ENCODE peak calls at places on chromosomes 7 and 10, in four cellular contexts. T is neural progenitor cell, B is GM23338, D is GM23248. K is an unnamed sample.

GRCh38 chr10:44950326-44951225 is 9.0 kb upstream of the RASSF4 start:
- DNase-seq in B (no peak), T (no peak), D (no peak), K (no peak)

GRCh38 chr7:87038993-87039716 is 20.3 kb downstream of the ELAPOR2 start:
- DNase-seq in B (no peak), T (no peak), D (no peak), K (no peak)

GRCh38 chr7:144842377-144842851 is 6.6 kb upstream of the TPK1 start:
- DNase-seq in D (no peak), T (peak; percentile 66), B (peak; percentile 67), K (peak; percentile 27)

GRCh38 chr10:13056461-13057077 is 43.4 kb upstream of the OPTN start:
- DNase-seq in T (peak; percentile 50), D (peak; percentile 5), B (peak; percentile 35), K (no peak)

GRCh38 chr7:1936531-1937251 is 266.6 kb downstream of the ELFN1 start:
- DNase-seq in B (no peak), D (no peak), T (no peak), K (no peak)

GRCh38 chr10:101961591-101962498 is 94.1 kb downstream of the ARMH3 start:
- DNase-seq in D (peak; percentile 78), B (no peak), T (no peak), K (no peak)

GRCh38 chr10:128952856-128953255 is 514.2 kb upstream of the MGMT start:
- DNase-seq in B (no peak), T (no peak), D (no peak), K (peak; percentile 19)

GRCh38 chr10:89419548-89419947 is 5.2 kb downstream of the IFIT5 start:
- DNase-seq in D (peak; percentile 66), B (peak; percentile 59), T (no peak), K (no peak)

GRCh38 chr10:47094636-47095035 is 183.4 kb downstream of the PTPN20 start:
- DNase-seq in B (no peak), T (no peak), D (no peak), K (no peak)

GRCh38 chr7:125492521-125492920 is 562.9 kb upstream of the POT1 start:
- DNase-seq in D (no peak), T (no peak), B (no peak), K (no peak)

GRCh38 chr7:70599446-70600190 is 532.3 kb upstream of the GALNT17 start:
- DNase-seq in B (peak; percentile 40), T (no peak), D (no peak), K (no peak)

GRCh38 chr7:139732471-139733167 is 45.2 kb downstream of the HIPK2 start:
- DNase-seq in T (no peak), B (no peak), D (no peak), K (no peak)

GRCh38 chr7:48046458-48046857 is 11.1 kb downstream of the C7orf57 start:
- DNase-seq in B (peak; percentile 10), T (no peak), D (no peak), K (no peak)

GRCh38 chr7:34759477-34760125 is 101.6 kb downstream of the NPSR1 start:
- DNase-seq in B (peak; percentile 81), T (peak; percentile 63), D (peak; percentile 58), K (peak; percentile 42)

GRCh38 chr7:2109936-2110585 is 122.7 kb downstream of the MAD1L1 start:
- DNase-seq in T (no peak), D (peak; percentile 97), B (no peak), K (no peak)

GRCh38 chr10:88186335-88186734 is 322.9 kb downstream of the PTEN start:
- DNase-seq in B (no peak), D (peak; percentile 95), T (no peak), K (no peak)

GRCh38 chr7:3128857-3129256 is 85.2 kb upstream of the CARD11 start:
- DNase-seq in B (no peak), D (no peak), T (no peak), K (no peak)

GRCh38 chr10:131248376-131249165 is 63.0 kb downstream of the TCERG1L start:
- DNase-seq in D (no peak), B (no peak), T (no peak), K (no peak)

GRCh38 chr7:29565186-29565540 is 1.5 kb downstream of the PRR15 start:
- DNase-seq in B (peak; percentile 16), T (no peak), D (peak; percentile 60), K (no peak)

GRCh38 chr10:20742737-20743136 is 154.4 kb downstream of the NEBL start:
- DNase-seq in D (no peak), T (no peak), B (no peak), K (no peak)

GRCh38 chr10:116752969-116753665 is 10.8 kb upstream of the HSPA12A start:
- DNase-seq in B (no peak), T (no peak), D (no peak), K (no peak)

GRCh38 chr7:29464693-29465092 is 98.9 kb upstream of the PRR15 start:
- DNase-seq in T (no peak), B (no peak), D (no peak), K (no peak)

GRCh38 chr10:77248104-77248503 is 389.5 kb downstream of the KCNMA1 start:
- DNase-seq in T (peak; percentile 31), B (peak; percentile 71), D (no peak), K (no peak)

DNA sequence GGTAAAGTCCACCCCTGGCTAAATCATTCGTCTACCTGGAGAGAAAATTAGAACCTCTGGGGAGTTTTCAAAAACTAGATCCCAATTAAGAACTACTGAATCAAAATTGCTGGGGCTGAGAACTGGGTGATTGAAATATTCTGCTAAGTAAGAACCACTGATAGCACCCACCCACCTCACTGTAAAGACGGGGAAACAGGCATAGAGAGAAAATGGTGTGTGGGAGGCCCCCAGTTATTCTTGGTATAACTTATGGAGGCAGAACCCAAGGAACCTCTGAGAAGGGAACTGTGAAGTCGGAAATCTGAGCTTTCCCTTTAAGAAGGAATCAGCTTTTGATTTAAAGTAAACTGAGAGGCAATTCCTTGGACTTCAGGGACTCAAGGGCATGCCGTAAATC is 53.1 kb downstream of the PRKAG2 start:
- DNase-seq in T (no peak), B (no peak), D (no peak), K (no peak)
- H3K27ac ChIP-seq in T (no peak overlapping the region), B (no peak overlapping the region), D (no peak overlapping the region), K (no peak overlapping the region)

GRCh38 chr7:5699467-5699866 is 82.0 kb downstream of the RNF216 start:
- DNase-seq in B (no peak), D (no peak), T (no peak), K (no peak)
- TF ChIP-seq EZH2phosphoT487 in B (no peak), D (no peak), T (no peak), K (no peak)

DNA sequence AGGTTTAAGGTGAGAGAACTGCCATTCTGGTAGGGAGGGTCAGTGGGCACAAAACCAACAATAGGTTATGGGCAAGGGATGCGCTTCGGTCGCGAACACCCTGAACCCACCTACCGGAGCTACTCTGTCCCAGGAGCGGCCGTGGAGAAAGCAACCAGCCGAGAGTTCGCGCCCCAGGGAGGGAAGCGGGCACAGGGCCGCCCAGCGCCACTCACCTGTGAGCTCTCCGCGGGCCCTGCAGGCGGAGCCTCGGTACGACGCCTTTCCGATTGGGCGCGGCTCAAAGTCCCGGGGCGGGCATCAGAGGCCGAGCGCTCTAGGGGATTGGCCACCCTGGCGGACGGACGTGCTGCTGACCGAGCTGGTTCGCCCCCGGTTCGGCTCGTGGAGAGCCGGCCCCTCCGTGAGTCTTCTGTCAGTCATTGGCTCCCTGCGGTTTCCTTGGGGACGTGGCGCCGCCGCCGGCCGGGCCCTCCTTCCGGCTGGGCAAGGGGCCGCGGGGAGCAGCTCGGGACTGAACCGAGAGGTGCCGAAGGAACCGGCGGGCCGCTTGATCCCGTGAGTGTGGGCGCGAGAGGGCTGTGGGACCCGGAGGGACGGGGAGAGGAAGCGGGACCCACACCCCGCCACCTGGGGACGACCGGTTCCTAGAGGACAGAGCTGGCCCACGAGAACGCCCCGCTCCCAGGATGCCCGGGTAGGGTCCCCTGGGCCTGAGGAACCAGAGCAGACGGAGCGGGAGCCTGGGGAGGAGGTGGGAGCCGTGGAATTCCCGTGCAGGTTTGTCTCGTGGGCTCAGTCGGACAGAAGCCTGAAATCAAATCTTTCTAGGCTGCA is at the start of gene ENTPD7:
- DNase-seq in B (peak; percentile 99), D (peak; percentile 100), T (peak; percentile 99), K (peak; percentile 98)
- H3K4me2 ChIP-seq in B (peak within 1 kb of the TSS; percentile 93), D (peak within 1 kb of the TSS; percentile 94), T (peak within 1 kb of the TSS; percentile 88), K (peak within 1 kb of the TSS; percentile 97)

GRCh38 chr10:97821308-97822038 is 28.2 kb upstream of the GOLGA7B start:
- DNase-seq in T (peak; percentile 59), D (no peak), B (peak; percentile 44), K (no peak)
- H3K27ac ChIP-seq in T (no peak overlapping the region), D (no peak overlapping the region), B (no peak overlapping the region), K (no peak overlapping the region)

K was measured in MM.1S.